ENCODE peak calls at places on chromosomes 5 and 9, in seven cellular contexts. N is head of caudate nucleus, Z is substantia nigra, R is NCI-H774, Y is NCI-H510A treated with DMSO at 0.1 percent for 48 hours, S is activated T-cell treated with anti-CD3 and anti-CD28 coated beads for 1 hour, K is naive B cell. G is an unnamed sample.

GRCh38 chr9:135476981-135477380 is 2.6 kb upstream of the PPP1R26 start:
- DNase-seq in R (no peak), K (no peak), S (no peak), Z (no peak), Y (no peak), N (no peak), G (no peak)

GRCh38 chr5:164073013-164073535 is 567.7 kb downstream of the MAT2B start:
- DNase-seq in S (no peak), R (no peak), Z (no peak), Y (no peak), K (no peak), N (no peak), G (no peak)

GRCh38 chr5:138869038-138869437 is 6.1 kb downstream of the LRRTM2 start:
- DNase-seq in S (no peak), N (no peak), Y (no peak), K (no peak), R (no peak), Z (no peak), G (no peak)

GRCh38 chr5:97085787-97086181 is 56.6 kb downstream of the LIX1 start:
- DNase-seq in R (no peak), K (peak), N (no peak), S (no peak), Y (no peak), Z (no peak), G (no peak)

GRCh38 chr9:121267689-121268597 is at the start of gene GSN:
- DNase-seq in S (peak), R (peak), Z (peak), Y (peak), K (peak), N (peak), G (peak)

GRCh38 chr5:116810937-116811336 is 236.3 kb upstream of the SEMA6A start:
- DNase-seq in R (no peak), K (no peak), Z (no peak), N (no peak), Y (no peak), S (no peak), G (no peak)

GRCh38 chr5:133888625-133888991 is 79.8 kb downstream of the C5orf15 start:
- DNase-seq in R (no peak), K (no peak), N (no peak), Y (no peak), Z (no peak), S (no peak), G (no peak)

GRCh38 chr9:126327016-126327749 is 554 bp downstream of the MVB12B start:
- DNase-seq in N (peak), Y (peak), K (peak), R (peak), S (peak), Z (no peak), G (no peak)

GRCh38 chr9:129309906-129310305 is 131.8 kb upstream of the IER5L start:
- DNase-seq in R (no peak), Y (no peak), Z (no peak), K (no peak), N (no peak), S (no peak), G (no peak)

G was measured in NAMALWA.